ENCODE peak calls at places on chromosomes 11 and 22, in six cellular contexts. V is psoas muscle; B is naive thymus-derived CD4-positive, alpha-beta T cell; K is kidney epithelial cell; I is mesendoderm; D is Karpas-422. L is an unnamed sample.

GRCh38 chr11:127338380-127339259 is 338.1 kb upstream of the KIRREL3 start:
- DNase-seq in V (no peak), D (no peak), K (no peak), B (no peak), I (peak; percentile 88), L (no peak)

GRCh38 chr11:96481806-96482592 is 92.2 kb downstream of the JRKL start:
- DNase-seq in V (no peak), I (no peak), B (no peak), K (no peak), D (no peak), L (no peak)

GRCh38 chr11:74019860-74020259 is 11.0 kb upstream of the UCP3 start:
- DNase-seq in K (no peak), D (no peak), I (no peak), B (no peak), V (no peak), L (no peak)

GRCh38 chr22:39427751-39428596 is 28.4 kb downstream of the TAB1 start:
- DNase-seq in K (no peak), V (no peak), I (no peak), B (no peak), D (no peak), L (no peak)

GRCh38 chr22:46744581-46744980 is 6.5 kb upstream of the CERK start:
- DNase-seq in D (no peak), V (no peak), B (no peak), K (no peak), I (no peak), L (peak; percentile 55)

GRCh38 chr11:102521121-102521520 is 9.4 kb downstream of the MMP7 start:
- DNase-seq in K (no peak), B (no peak), D (no peak), I (no peak), V (no peak), L (no peak)

GRCh38 chr11:117720061-117720511 is 76.9 kb downstream of the DSCAML1 start:
- DNase-seq in D (no peak), K (no peak), V (no peak), B (no peak), I (no peak), L (no peak)

GRCh38 chr11:18590573-18590972 is 2.0 kb upstream of the UEVLD start:
- DNase-seq in B (no peak), V (no peak), K (no peak), D (no peak), I (no peak), L (no peak)

GRCh38 chr11:106670069-106670468 is 348.2 kb downstream of the GUCY1A2 start:
- DNase-seq in B (no peak), V (no peak), D (no peak), I (no peak), K (no peak), L (no peak)

GRCh38 chr22:22371031-22371541 is 126.5 kb downstream of the VPREB1 start:
- DNase-seq in K (no peak), D (peak; percentile 78), V (peak; percentile 65), B (no peak), I (peak; percentile 53), L (no peak)

GRCh38 chr22:19419464-19420178 is 11.9 kb downstream of the HIRA start:
- DNase-seq in D (no peak), V (no peak), B (peak; percentile 57), I (peak; percentile 88), K (no peak), L (no peak)

GRCh38 chr22:22697377-22698120 is 53.1 kb downstream of the GGTLC2 start:
- DNase-seq in I (no peak), V (no peak), K (no peak), B (no peak), D (no peak), L (no peak)

GRCh38 chr22:19718255-19719054 is 4.2 kb downstream of the SEPTIN5 start:
- DNase-seq in B (no peak), V (no peak), K (no peak), I (no peak), D (no peak), L (no peak)

GRCh38 chr22:17093081-17093480 is 8.3 kb downstream of the IL17RA start:
- DNase-seq in K (no peak), B (no peak), I (no peak), D (no peak), V (no peak), L (no peak)

GRCh38 chr11:503179-503981 is 3.7 kb downstream of the RNH1 start:
- DNase-seq in K (no peak), I (no peak), V (peak; percentile 77), B (no peak), D (no peak), L (no peak)

GRCh38 chr11:35146074-35146521 is 7.1 kb downstream of the CD44 start:
- DNase-seq in B (no peak), K (no peak), D (no peak), I (no peak), V (no peak), L (no peak)

GRCh38 chr11:114179234-114179941 is 116.8 kb upstream of the NNMT start:
- DNase-seq in I (no peak), K (no peak), B (peak; percentile 77), V (peak; percentile 93), D (no peak), L (peak; percentile 89)

GRCh38 chr11:36312593-36312990 is 16.5 kb downstream of the PRR5L start:
- DNase-seq in I (no peak), B (no peak), D (no peak), K (peak; percentile 70), V (no peak), L (no peak)

GRCh38 chr22:42340695-42341383 is 70.4 kb upstream of the TCF20 start:
- DNase-seq in V (no peak), K (no peak), I (peak; percentile 64), D (no peak), B (no peak), L (no peak)

GRCh38 chr11:17368551-17368950 is 17.0 kb downstream of the NCR3LG1 start:
- DNase-seq in V (no peak), K (no peak), B (no peak), I (no peak), D (no peak), L (no peak)
- H3K36me3 ChIP-seq in V (peaks cover 12% of the 10 kb centered on the region), K (no peaks in the 10 kb centered on the region), B (no peaks in the 10 kb centered on the region), I (no peaks in the 10 kb centered on the region), D (peaks cover 98% of the 10 kb centered on the region), L (peaks cover 84% of the 10 kb centered on the region)

GRCh38 chr22:29213481-29213880 is 7.8 kb downstream of the EMID1 start:
- DNase-seq in D (no peak), K (no peak), B (no peak), I (no peak), V (no peak), L (no peak)
- H3K36me3 ChIP-seq in D (no peaks in the 10 kb centered on the region), K (no peaks in the 10 kb centered on the region), B (no peaks in the 10 kb centered on the region), I (no peaks in the 10 kb centered on the region), V (no peaks in the 10 kb centered on the region), L (no peaks in the 10 kb centered on the region)

GRCh38 chr22:49785841-49786451 is 41.7 kb downstream of the BRD1 start:
- DNase-seq in V (peak; percentile 80), B (no peak), D (no peak), K (no peak), I (no peak), L (no peak)

GRCh38 chr22:49783036-49783746 is 44.5 kb downstream of the BRD1 start:
- DNase-seq in K (no peak), V (peak; percentile 26), B (no peak), D (no peak), I (no peak), L (no peak)

GRCh38 chr22:49783926-49784629 is 43.6 kb downstream of the BRD1 start:
- DNase-seq in K (no peak), I (no peak), B (no peak), D (peak; percentile 36), V (peak; percentile 45), L (no peak)

GRCh38 chr22:49784630-49784971 is 43.1 kb downstream of the BRD1 start:
- DNase-seq in V (no peak), K (no peak), D (no peak), B (no peak), I (no peak), L (no peak)

GRCh38 chr22:49784987-49785614 is 42.6 kb downstream of the BRD1 start:
- DNase-seq in B (no peak), V (peak; percentile 39), K (no peak), D (no peak), I (no peak), L (no peak)
- H3K36me3 ChIP-seq in B (peaks cover 65% of the 10 kb centered on the region), V (peaks cover 25% of the 10 kb centered on the region), K (no peaks in the 10 kb centered on the region), D (peaks cover 4% of the 10 kb centered on the region), I (peaks cover 11% of the 10 kb centered on the region), L (peaks cover 87% of the 10 kb centered on the region)

GRCh38 chr11:111362887-111363411 is 16.1 kb downstream of the POU2AF1 start:
- DNase-seq in B (no peak), D (peak; percentile 62), V (no peak), I (no peak), K (no peak), L (peak; percentile 93)
- H3K36me3 ChIP-seq in B (no peaks in the 10 kb centered on the region), D (peaks cover 99% of the 10 kb centered on the region), V (no peaks in the 10 kb centered on the region), I (no peaks in the 10 kb centered on the region), K (no peaks in the 10 kb centered on the region), L (no peaks in the 10 kb centered on the region)

DNA sequence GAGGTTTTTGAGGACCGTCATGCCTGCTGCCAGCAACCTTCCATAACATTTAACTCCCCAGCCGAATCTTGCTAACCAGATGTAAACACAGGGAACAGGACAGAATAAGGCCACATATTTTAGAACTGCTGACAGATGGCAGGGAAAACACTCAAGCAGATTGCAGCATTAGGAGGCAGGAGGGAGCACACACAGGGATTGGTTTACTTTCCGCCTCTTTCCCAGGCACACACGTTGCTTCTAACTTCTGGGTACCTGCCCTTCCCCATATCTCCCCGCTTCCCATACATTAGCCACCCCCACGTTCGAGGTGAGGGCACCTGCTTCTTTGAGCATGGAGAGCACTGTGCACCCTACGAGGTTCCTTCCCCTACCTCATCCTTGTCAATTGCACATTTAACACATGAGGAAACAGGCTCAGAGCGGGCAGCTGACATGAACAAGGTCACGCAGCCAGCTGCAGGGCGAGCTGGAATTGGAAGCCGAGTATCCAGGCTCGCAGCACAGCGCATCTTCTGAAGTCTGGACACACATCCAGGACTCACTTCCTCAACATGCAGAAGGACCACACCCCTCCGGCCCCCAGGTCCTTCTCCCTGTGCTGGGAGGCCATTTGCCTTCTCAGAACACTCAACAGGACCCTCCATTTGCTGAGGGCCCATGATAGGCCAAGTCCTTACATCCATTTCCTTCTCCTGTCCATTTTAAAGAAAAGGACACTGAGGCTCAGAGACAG is 18.7 kb downstream of the ASPHD2 start:
- DNase-seq in B (no peak), K (no peak), D (no peak), I (no peak), V (no peak), L (peak; percentile 1)
- H3K36me3 ChIP-seq in B (peaks cover 32% of the 10 kb centered on the region), K (no peaks in the 10 kb centered on the region), D (peaks cover 13% of the 10 kb centered on the region), I (peaks cover 2% of the 10 kb centered on the region), V (peaks cover 28% of the 10 kb centered on the region), L (peaks cover 37% of the 10 kb centered on the region)

DNA sequence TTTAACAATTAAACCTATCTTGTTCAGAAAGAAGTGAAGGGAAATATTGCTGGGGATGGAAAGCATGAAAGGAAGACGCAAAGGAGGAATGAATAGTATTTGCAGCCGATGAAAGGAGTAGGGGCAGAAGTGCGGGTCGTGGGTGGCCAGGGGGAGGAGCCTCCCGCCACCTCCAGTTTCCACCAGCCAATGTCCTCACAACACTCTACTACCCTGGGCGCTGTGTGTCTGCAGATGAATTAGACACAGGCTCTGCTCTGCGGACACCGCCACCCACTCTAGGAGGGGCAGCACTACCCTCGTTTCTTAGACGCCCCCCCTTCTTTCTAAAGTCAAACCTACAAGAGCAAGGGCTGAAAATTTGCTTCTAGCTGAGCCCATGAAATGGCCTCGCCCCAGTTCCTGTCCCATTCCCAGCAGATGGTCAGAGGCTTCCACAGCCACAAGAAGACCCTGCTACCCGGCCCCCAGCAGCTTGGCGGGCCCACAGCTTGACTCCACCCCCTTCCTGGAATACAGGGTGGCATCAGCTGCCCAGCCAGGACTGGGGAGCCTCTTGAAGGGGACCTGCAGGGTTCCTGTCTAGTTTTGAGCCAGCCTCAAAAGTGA is 268.1 kb downstream of the BUD13 start:
- DNase-seq in B (no peak), V (no peak), K (no peak), I (no peak), D (no peak), L (no peak)
- H3K36me3 ChIP-seq in B (no peaks in the 10 kb centered on the region), V (no peaks in the 10 kb centered on the region), K (no peaks in the 10 kb centered on the region), I (no peaks in the 10 kb centered on the region), D (no peaks in the 10 kb centered on the region), L (no peaks in the 10 kb centered on the region)